ENCODE peak calls at places on chromosomes 5 and 9, in ten cellular contexts. V is bronchial epithelial cell; S is CD8-positive, alpha-beta T cell; C is astrocyte; F is pancreas; G is astrocyte of the cerebellum; A is RWPE2; Z is lower lobe of right lung; K is tibial artery; X is BE2C. O is an unnamed sample.
A peak's percentile ranks its signal among the peaks of the same experiment; 100 is the strongest.

GRCh38 chr9:37412431-37413151 is 9.9 kb upstream of the GRHPR start:
- DNase-seq in V (no peak), S (no peak), C (peak; percentile 35), F (peak; percentile 50), G (peak; percentile 44), A (no peak), Z (no peak), K (no peak), X (no peak), O (no peak)

GRCh38 chr5:120093178-120093577 is 370.9 kb upstream of the PRR16 start:
- DNase-seq in V (no peak), S (no peak), C (no peak), F (no peak), G (no peak), A (no peak), Z (peak; percentile 51), K (no peak), X (no peak), O (no peak)

GRCh38 chr5:168579987-168580508 is 880 bp upstream of the PANK3 start:
- DNase-seq in V (no peak), S (no peak), C (no peak), F (no peak), G (no peak), A (no peak), Z (no peak), K (no peak), X (no peak), O (peak; percentile 63)

GRCh38 chr5:127925916-127926315 is 157.7 kb upstream of the SLC12A2 start:
- DNase-seq in V (peak; percentile 79), S (no peak), C (peak; percentile 34), F (no peak), G (no peak), A (no peak), Z (no peak), K (no peak), X (no peak), O (no peak)

GRCh38 chr9:114302727-114303126 is 20.2 kb upstream of the ORM1 start:
- DNase-seq in V (no peak), S (no peak), C (no peak), F (peak; percentile 3), G (no peak), A (peak; percentile 31), Z (peak; percentile 8), K (no peak), X (no peak), O (no peak)

GRCh38 chr5:115575167-115576070 is 26.9 kb downstream of the TICAM2 start:
- DNase-seq in V (peak; percentile 85), S (no peak), C (peak; percentile 87), F (no peak), G (no peak), A (no peak), Z (no peak), K (no peak), X (no peak), O (no peak)

GRCh38 chr9:92716557-92716956 is 46.6 kb upstream of the IPPK start:
- DNase-seq in V (peak; percentile 57), S (peak; percentile 81), C (no peak), F (peak; percentile 79), G (no peak), A (peak; percentile 63), Z (no peak), K (peak; percentile 50), X (peak; percentile 82), O (peak; percentile 93)

GRCh38 chr9:130681769-130682489 is 11.7 kb upstream of the EXOSC2 start:
- DNase-seq in V (no peak), S (no peak), C (no peak), F (peak; percentile 78), G (no peak), A (no peak), Z (no peak), K (no peak), X (peak; percentile 54), O (peak; percentile 48)

GRCh38 chr9:15400281-15400941 is 22.3 kb upstream of the SNAPC3 start:
- DNase-seq in V (no peak), S (no peak), C (no peak), F (no peak), G (no peak), A (no peak), Z (no peak), K (no peak), X (no peak), O (no peak)

GRCh38 chr5:135209495-135209837 is 175.4 kb upstream of the PITX1 start:
- DNase-seq in V (no peak), S (no peak), C (no peak), F (no peak), G (no peak), A (no peak), Z (no peak), K (no peak), X (no peak), O (no peak)

GRCh38 chr9:134830126-134830525 is 50.5 kb upstream of the FCN2 start:
- DNase-seq in V (no peak), S (no peak), C (no peak), F (no peak), G (no peak), A (no peak), Z (no peak), K (no peak), X (no peak), O (no peak)

GRCh38 chr9:134828892-134829291 is 51.7 kb upstream of the FCN2 start:
- DNase-seq in V (no peak), S (no peak), C (no peak), F (no peak), G (no peak), A (no peak), Z (no peak), K (no peak), X (no peak), O (no peak)

GRCh38 chr9:134832471-134832870 is 48.1 kb upstream of the FCN2 start:
- DNase-seq in V (no peak), S (no peak), C (no peak), F (peak; percentile 62), G (no peak), A (no peak), Z (no peak), K (no peak), X (no peak), O (no peak)

GRCh38 chr9:134829356-134829937 is 51.2 kb upstream of the FCN2 start:
- DNase-seq in V (no peak), S (no peak), C (no peak), F (peak; percentile 57), G (no peak), A (no peak), Z (no peak), K (no peak), X (no peak), O (no peak)

DNA sequence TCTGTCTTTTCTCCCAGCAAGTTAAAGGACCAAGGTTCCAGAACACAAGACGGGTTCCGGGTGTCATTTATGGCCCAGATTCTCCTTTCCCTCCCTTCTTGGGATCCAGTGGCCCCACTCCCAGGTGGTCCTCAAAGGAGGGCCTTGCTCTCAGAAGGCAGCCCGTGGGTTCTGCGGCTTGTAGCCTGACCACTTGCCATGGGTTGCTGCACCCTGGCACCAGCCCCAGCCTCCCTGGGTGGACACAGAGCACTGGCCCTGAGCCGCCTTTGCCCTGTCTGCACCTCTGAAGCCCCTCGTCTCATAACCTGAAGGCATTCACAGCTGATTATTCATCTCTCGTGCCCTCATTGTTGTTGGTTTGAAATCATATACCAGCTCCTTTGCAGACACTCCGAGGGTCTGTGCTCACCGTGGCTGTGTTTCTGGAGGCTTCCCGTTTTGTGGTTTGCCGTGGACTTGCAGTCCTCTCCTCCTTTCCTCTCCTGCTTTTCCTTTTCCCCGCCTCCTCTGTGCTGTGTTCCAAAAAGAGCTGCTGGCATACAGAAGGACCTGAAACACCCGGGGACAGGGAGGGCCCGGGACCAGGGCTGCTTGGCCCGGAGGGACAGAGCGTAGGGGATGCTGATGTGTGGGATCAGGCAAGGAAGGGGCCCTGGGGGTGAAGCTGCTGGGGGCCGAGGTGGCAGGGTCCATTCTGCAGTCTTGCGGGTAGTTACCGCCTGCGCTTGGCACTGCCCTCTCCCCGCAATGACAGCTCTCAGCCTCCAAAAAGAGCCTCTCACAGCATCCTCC is 49.5 kb upstream of the FCN2 start:
- DNase-seq in V (no peak), S (no peak), C (no peak), F (peak; percentile 38), G (no peak), A (no peak), Z (no peak), K (no peak), X (no peak), O (no peak)
- TF ChIP-seq CTCF in V (no peak), S (no peak), C (no peak), F (no peak), G (no peak), A (no peak), Z (no peak), K (no peak), X (no peak), O (no peak)

DNA sequence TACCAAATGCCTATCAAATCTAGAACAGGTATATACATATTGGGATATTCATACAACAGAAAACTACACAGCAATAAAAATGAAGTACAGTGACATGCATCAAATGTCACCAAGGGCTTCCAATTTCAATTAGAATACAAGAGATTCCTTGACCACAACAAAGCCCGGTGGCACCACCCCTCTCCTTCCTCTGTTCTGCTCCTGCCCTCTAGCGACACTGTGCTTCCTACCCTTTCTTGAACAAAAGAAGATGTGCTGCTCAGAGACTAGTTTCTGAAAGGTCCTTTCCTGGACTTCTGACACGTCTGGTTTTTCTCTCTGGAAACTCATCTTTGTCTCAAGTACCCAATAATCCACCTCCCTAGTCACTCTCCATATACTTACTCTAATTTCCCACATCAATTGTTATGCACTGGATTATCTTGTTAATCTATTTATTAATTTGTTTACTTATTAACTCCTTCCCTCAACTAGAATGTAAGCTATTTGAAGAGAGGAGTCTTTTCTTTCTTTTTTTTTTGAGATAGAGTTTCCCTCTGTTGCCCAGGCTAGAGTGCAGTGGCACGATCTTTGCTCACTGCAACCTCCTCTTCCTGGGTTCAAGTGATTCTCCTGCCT is 70.4 kb upstream of the CTSV start:
- DNase-seq in V (peak; percentile 63), S (no peak), C (peak; percentile 6), F (no peak), G (no peak), A (no peak), Z (no peak), K (no peak), X (peak; percentile 78), O (peak; percentile 54)
- TF ChIP-seq CTCF in V (peak; percentile 76), S (no peak), C (no peak), F (peak; percentile 31), G (peak; percentile 52), A (peak; percentile 90), Z (peak; percentile 49), K (no peak), X (peak; percentile 91), O (no peak)

GRCh38 chr9:125325821-125326220 is 64.2 kb downstream of the GAPVD1 start:
- DNase-seq in V (peak; percentile 91), S (no peak), C (no peak), F (no peak), G (no peak), A (no peak), Z (no peak), K (no peak), X (no peak), O (no peak)
- TF ChIP-seq CTCF in V (no peak), S (no peak), C (no peak), F (no peak), G (no peak), A (no peak), Z (no peak), K (no peak), X (no peak), O (no peak)

DNA sequence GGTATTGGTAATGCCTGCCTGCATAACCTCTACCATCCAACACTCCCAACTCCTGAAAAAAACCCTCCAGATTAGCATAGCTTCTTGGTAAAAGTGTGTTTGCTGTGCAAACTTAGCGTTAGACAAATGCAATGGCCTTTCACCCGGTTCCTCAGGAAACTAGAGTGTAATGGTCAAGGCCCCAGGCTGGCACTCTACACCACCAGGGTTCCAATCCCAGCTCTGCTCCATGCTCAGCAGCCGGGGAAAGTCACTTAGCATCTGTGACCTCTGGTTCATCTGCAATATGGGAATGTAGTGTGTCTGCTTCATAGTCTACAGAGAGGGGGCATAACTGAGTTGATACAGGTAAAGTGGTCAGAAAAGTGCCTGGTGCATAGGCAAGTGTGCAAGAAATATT is 9.0 kb downstream of the FBP1 start:
- DNase-seq in V (no peak), S (no peak), C (no peak), F (no peak), G (no peak), A (no peak), Z (no peak), K (no peak), X (no peak), O (no peak)
- TF ChIP-seq CTCF in V (no peak), S (no peak), C (no peak), F (no peak), G (no peak), A (no peak), Z (no peak), K (no peak), X (no peak), O (no peak)

O was measured in glutamatergic neuron.